ENCODE peak calls at places on chromosomes 13 and 19, in nine cellular contexts. D is endothelial cell; C is lower leg skin; F is GM12865; L is fibroblast of the aortic adventitia; T is glutamatergic neuron; H is Peyer's patch; P is CD8-positive, alpha-beta T cell; V is fibroblast of pulmonary artery. B is an unnamed sample.

GRCh38 chr13:73141292-73141771 is 82.5 kb downstream of the KLF5 start:
- DNase-seq in D (no peak), C (no peak), F (no peak), L (peak), T (no peak), H (no peak), P (no peak), V (peak), B (no peak)

GRCh38 chr19:32350492-32350891 is 5.1 kb downstream of the ZNF507 start:
- DNase-seq in D (no peak), C (no peak), F (no peak), L (no peak), T (no peak), H (no peak), P (no peak), V (no peak), B (no peak)

GRCh38 chr19:18417250-18418033 is 1.8 kb upstream of the SSBP4 start:
- DNase-seq in D (peak), C (peak), F (peak), L (peak), T (peak), H (no peak), P (no peak), V (peak), B (no peak)

GRCh38 chr19:1079566-1080111 is 12.7 kb downstream of the ARHGAP45 start:
- DNase-seq in D (no peak), C (no peak), F (no peak), L (no peak), T (no peak), H (peak), P (peak), V (no peak), B (peak)

GRCh38 chr13:114140131-114140908 is 7.9 kb upstream of the RASA3 start:
- DNase-seq in D (no peak), C (no peak), F (no peak), L (no peak), T (no peak), H (peak), P (peak), V (no peak), B (peak)

GRCh38 chr19:19628499-19629134 is 597 bp upstream of the LPAR2 start:
- DNase-seq in D (peak), C (no peak), F (peak), L (no peak), T (peak), H (peak), P (peak), V (peak), B (no peak)

GRCh38 chr13:109610517-109610916 is 175.9 kb downstream of the IRS2 start:
- DNase-seq in D (peak), C (no peak), F (peak), L (no peak), T (no peak), H (no peak), P (peak), V (peak), B (no peak)

GRCh38 chr13:55007681-55008080 is 1979.1 kb downstream of the OLFM4 start:
- DNase-seq in D (no peak), C (no peak), F (no peak), L (no peak), T (no peak), H (no peak), P (no peak), V (no peak), B (no peak)

GRCh38 chr19:51333836-51334460 is 8.0 kb downstream of the VSIG10L start:
- DNase-seq in D (no peak), C (no peak), F (peak), L (no peak), T (no peak), H (no peak), P (no peak), V (no peak), B (peak)

GRCh38 chr19:46616631-46617322 is 8.1 kb downstream of the PTGIR start:
- DNase-seq in D (peak), C (no peak), F (peak), L (peak), T (peak), H (peak), P (no peak), V (peak), B (no peak)

GRCh38 chr13:59747529-59747928 is 416.2 kb downstream of the DIAPH3 start:
- DNase-seq in D (no peak), C (no peak), F (peak), L (no peak), T (no peak), H (no peak), P (no peak), V (no peak), B (no peak)

GRCh38 chr19:33241530-33242101 is 16.0 kb upstream of the SLC7A10 start:
- DNase-seq in D (no peak), C (no peak), F (peak), L (no peak), T (no peak), H (peak), P (no peak), V (no peak), B (peak)

GRCh38 chr19:41936961-41937360 is 8.7 kb upstream of the ERFL start:
- DNase-seq in D (no peak), C (no peak), F (no peak), L (no peak), T (no peak), H (no peak), P (no peak), V (no peak), B (no peak)

GRCh38 chr13:33018886-33019285 is 2.7 kb downstream of the KL start:
- DNase-seq in D (no peak), C (no peak), F (peak), L (no peak), T (no peak), H (no peak), P (no peak), V (no peak), B (no peak)

GRCh38 chr19:50432658-50433057 is at the start of gene MYBPC2:
- DNase-seq in D (no peak), C (no peak), F (peak), L (no peak), T (no peak), H (peak), P (no peak), V (peak), B (no peak)

GRCh38 chr13:99822820-99823219 is 148.7 kb downstream of the ZIC5 start:
- DNase-seq in D (no peak), C (no peak), F (no peak), L (no peak), T (no peak), H (no peak), P (no peak), V (no peak), B (no peak)

GRCh38 chr13:60756306-60756705 is 359.3 kb downstream of the TDRD3 start:
- DNase-seq in D (no peak), C (no peak), F (no peak), L (peak), T (no peak), H (no peak), P (no peak), V (peak), B (no peak)

GRCh38 chr13:48260970-48261369 is 28.0 kb downstream of the ITM2B start:
- DNase-seq in D (no peak), C (no peak), F (no peak), L (no peak), T (no peak), H (no peak), P (no peak), V (no peak), B (no peak)

GRCh38 chr19:47232422-47233211 is 1.6 kb upstream of the BBC3 start:
- DNase-seq in D (no peak), C (no peak), F (peak), L (peak), T (no peak), H (no peak), P (no peak), V (peak), B (no peak)

GRCh38 chr19:5966215-5966614 is 11.7 kb downstream of the RANBP3 start:
- DNase-seq in D (no peak), C (no peak), F (no peak), L (peak), T (no peak), H (no peak), P (no peak), V (peak), B (no peak)

GRCh38 chr19:21569497-21569870 is 64.1 kb downstream of the ZNF429 start:
- DNase-seq in D (no peak), C (no peak), F (no peak), L (no peak), T (no peak), H (peak), P (no peak), V (no peak), B (no peak)

GRCh38 chr19:31314156-31314555 is 35.1 kb downstream of the TSHZ3 start:
- DNase-seq in D (no peak), C (no peak), F (no peak), L (no peak), T (no peak), H (no peak), P (no peak), V (no peak), B (no peak)

GRCh38 chr13:27960362-27961226 is 8.5 kb downstream of the CDX2 start:
- DNase-seq in D (peak), C (peak), F (peak), L (no peak), T (peak), H (no peak), P (peak), V (peak), B (no peak)

GRCh38 chr19:57776764-57777296 is 7.4 kb downstream of the ZNF586 start:
- DNase-seq in D (no peak), C (no peak), F (no peak), L (no peak), T (no peak), H (no peak), P (no peak), V (no peak), B (no peak)

GRCh38 chr19:14152713-14153112 is 16.3 kb upstream of the ASF1B start:
- DNase-seq in D (no peak), C (no peak), F (no peak), L (no peak), T (no peak), H (no peak), P (no peak), V (no peak), B (no peak)

GRCh38 chr13:45269204-45269603 is 68.4 kb upstream of the KCTD4 start:
- DNase-seq in D (no peak), C (no peak), F (no peak), L (peak), T (no peak), H (no peak), P (no peak), V (peak), B (no peak)
- TF ChIP-seq CTCF in D (no peak), C (no peak), F (no peak), L (peak), T (no peak), H (no peak), P (no peak), V (no peak), B (no peak)

GRCh38 chr19:48308695-48309586 is 16.4 kb upstream of the EMP3 start:
- DNase-seq in D (no peak), C (no peak), F (peak), L (no peak), T (peak), H (no peak), P (no peak), V (peak), B (no peak)
- TF ChIP-seq CTCF in D (no peak), C (no peak), F (no peak), L (peak), T (no peak), H (no peak), P (no peak), V (peak), B (no peak)

DNA sequence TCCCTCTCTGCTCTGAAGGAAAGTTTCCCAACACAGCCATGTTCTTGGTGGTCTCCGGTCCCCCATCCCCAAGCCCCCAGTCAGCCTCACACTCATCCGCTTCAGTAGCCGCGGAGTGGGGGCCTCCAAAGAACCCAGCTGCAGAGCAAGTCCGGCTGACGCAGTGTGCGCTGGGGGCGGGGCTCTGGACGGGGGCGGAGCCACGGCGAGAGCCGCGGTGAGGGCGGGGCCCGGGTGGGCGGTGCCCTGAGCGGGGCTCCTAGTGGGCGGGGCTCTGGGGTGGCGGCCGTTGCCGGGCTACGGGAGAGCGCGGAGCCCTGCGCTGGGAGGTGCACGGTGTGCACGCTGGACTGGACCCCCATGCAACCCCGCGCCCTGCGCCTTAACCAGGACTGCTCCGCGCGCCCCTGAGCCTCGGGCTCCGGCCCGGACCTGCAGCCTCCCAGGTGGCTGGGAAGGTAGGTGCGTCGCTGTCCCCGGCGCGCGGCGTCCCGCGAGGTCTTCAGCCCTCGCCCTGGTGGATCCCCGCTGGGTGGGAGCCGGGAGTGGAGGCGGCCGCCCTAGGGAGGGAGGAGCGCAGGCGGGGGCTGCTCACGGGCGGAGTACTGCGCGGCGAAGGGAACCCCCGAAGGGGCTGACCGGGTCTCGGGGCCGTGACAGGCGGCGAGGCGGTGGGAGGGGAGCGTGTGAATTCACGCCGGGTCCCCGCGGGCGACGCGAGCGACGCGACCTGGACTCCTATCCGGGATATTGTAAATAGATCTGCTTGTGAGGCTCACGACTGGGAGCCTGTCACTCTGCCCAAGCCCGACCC is 9.1 kb downstream of the TNFRSF19 start:
- DNase-seq in D (peak), C (peak), F (peak), L (peak), T (peak), H (peak), P (peak), V (peak), B (peak)
- TF ChIP-seq CTCF in D (no peak), C (no peak), F (no peak), L (no peak), T (no peak), H (peak), P (no peak), V (no peak), B (peak)

DNA sequence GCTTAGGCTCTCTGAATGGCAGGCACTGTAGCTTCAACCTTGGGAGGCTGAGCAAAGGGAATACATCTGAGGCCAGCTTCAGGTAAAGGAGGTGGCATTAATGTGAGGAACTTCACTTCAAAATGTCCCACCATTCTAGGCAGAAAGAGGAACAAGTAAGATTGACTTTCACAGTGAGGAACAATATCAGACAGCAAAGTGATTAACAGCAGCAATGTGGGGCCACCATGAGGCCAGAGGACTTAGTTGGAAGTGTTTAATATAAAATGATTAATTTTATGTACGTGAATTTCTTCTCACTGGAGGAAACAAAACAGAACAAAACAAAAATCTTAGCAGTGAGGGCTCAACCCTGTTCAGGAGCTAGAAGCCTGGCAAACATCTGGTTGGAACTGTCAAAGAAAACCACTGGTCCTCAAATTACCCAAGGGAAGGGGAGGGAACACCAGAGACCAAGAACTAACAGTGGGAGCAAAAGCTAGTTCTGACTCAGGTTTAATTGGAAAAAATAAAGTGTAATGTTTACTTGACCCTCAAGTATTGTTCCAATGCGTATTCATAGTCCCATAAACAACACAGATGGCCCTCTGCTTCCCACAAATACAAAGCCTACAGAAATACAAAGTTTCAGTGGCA is 43.9 kb upstream of the FRY start:
- DNase-seq in D (no peak), C (no peak), F (no peak), L (no peak), T (no peak), H (no peak), P (no peak), V (no peak), B (no peak)
- TF ChIP-seq CTCF in D (no peak), C (no peak), F (no peak), L (no peak), T (no peak), H (no peak), P (no peak), V (no peak), B (peak)

GRCh38 chr19:11639245-11639601 is 41.9 kb downstream of the ZNF627 start:
- DNase-seq in D (no peak), C (no peak), F (no peak), L (no peak), T (no peak), H (no peak), P (no peak), V (no peak), B (no peak)
- TF ChIP-seq CTCF in D (no peak), C (no peak), F (no peak), L (no peak), T (no peak), H (no peak), P (no peak), V (no peak), B (no peak)